ENCODE peak calls at places on chromosomes 11 and 22, in five cellular contexts. Q is adipocyte, B is hepatocyte, G is mammary epithelial cell, S is HAP-1. T is an unnamed sample. For H3K9me3 and H3K4me1, the result is how much of the 10 kb centered on the place peaks cover.

GRCh38 chr11:125180413-125181305 is 16.1 kb downstream of the PKNOX2 start:
- DNase-seq in Q (no peak), B (no peak), G (no peak), S (peak), T (no peak)

GRCh38 chr11:68792400-68792955 is 41.2 kb upstream of the TESMIN start:
- DNase-seq in Q (peak), B (peak), G (no peak), S (no peak), T (no peak)

GRCh38 chr11:57150454-57150917 is 31.3 kb upstream of the LRRC55 start:
- DNase-seq in Q (no peak), B (peak), G (no peak), S (no peak), T (peak)

GRCh38 chr22:32847067-32847491 is 45.6 kb downstream of the TIMP3 start:
- DNase-seq in Q (no peak), B (peak), G (peak), S (no peak), T (no peak)

GRCh38 chr22:30538280-30538679 is 8.3 kb downstream of the SEC14L6 start:
- DNase-seq in Q (no peak), B (no peak), G (peak), S (no peak), T (no peak)

GRCh38 chr11:46247090-46247489 is 30.4 kb upstream of the CREB3L1 start:
- DNase-seq in Q (peak), B (no peak), G (peak), S (no peak), T (no peak)

GRCh38 chr11:5004429-5005274 is 10.0 kb downstream of the OR51L1 start:
- DNase-seq in Q (peak), B (peak), G (peak), S (peak), T (peak)

GRCh38 chr11:40514124-40514523 is 945.3 kb downstream of the LRRC4C start:
- DNase-seq in Q (no peak), B (peak), G (peak), S (no peak), T (no peak)

GRCh38 chr11:122322369-122322768 is 206.4 kb upstream of the BLID start:
- DNase-seq in Q (peak), B (no peak), G (no peak), S (no peak), T (peak)

DNA sequence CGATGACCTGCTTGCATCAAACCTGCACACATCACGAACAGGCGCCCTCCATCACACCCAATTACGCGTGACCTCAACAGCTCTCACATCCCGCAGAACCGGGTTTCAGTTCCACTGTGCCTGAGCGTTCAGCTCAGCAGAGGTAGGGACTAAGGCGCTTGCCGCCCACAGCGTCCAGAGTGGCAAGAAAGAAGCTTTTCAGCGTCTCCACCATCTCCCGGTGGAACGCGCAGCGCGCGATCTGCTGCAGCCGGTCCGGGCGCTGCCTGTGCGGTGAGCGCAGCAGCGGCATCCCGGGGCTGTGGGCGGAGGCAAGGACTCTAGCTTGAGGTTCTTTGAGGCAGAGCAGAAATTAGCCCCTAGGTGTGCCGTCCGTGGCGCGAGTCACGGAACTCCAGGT is 1.5 kb upstream of the CALCA start:
- DNase-seq in Q (no peak), B (peak), G (no peak), S (no peak), T (peak)
- H3K4me3 ChIP-seq in Q (no peak), B (no peak), G (no peak), S (no peak), T (peak)

GRCh38 chr11:70489276-70489675 is 90.9 kb downstream of the CTTN start:
- DNase-seq in Q (no peak), B (no peak), G (no peak), S (no peak), T (no peak)

GRCh38 chr11:70490723-70491558 is 92.6 kb downstream of the CTTN start:
- DNase-seq in Q (no peak), B (no peak), G (no peak), S (no peak), T (no peak)

GRCh38 chr11:70488171-70488570 is 89.8 kb downstream of the CTTN start:
- DNase-seq in Q (no peak), B (no peak), G (no peak), S (no peak), T (no peak)

GRCh38 chr11:70491696-70492472 is 93.6 kb downstream of the CTTN start:
- DNase-seq in Q (no peak), B (no peak), G (no peak), S (no peak), T (no peak)

GRCh38 chr11:70490208-70490607 is 91.9 kb downstream of the CTTN start:
- DNase-seq in Q (no peak), B (no peak), G (no peak), S (no peak), T (no peak)
- H3K9me3 ChIP-seq in Q (under half), B (under half), G (under half), S (under half), T (under half)

DNA sequence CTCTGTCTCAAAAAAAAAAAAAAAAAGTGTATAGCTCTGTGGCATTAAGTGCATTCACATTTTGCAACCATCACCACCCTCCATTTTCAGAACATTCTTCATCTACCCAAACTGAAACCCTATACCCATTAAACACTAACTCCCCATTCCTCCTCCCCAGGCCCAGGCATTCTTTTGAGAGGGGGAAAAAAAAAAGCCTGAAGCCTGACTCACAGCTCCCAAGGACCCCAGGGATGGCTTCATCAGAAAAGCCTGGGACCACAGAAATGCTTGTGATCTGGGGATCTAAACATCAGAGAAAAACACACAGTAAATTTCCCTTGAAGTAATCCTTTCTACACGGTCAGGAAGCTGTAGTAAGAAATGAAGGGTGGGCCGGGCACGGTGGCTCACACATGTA is 10.7 kb upstream of the GTSE1 start:
- DNase-seq in Q (peak), B (no peak), G (no peak), S (no peak), T (no peak)
- H3K4me1 ChIP-seq in Q (under half), B (under half), G (under half), S (under half), T (under half)

DNA sequence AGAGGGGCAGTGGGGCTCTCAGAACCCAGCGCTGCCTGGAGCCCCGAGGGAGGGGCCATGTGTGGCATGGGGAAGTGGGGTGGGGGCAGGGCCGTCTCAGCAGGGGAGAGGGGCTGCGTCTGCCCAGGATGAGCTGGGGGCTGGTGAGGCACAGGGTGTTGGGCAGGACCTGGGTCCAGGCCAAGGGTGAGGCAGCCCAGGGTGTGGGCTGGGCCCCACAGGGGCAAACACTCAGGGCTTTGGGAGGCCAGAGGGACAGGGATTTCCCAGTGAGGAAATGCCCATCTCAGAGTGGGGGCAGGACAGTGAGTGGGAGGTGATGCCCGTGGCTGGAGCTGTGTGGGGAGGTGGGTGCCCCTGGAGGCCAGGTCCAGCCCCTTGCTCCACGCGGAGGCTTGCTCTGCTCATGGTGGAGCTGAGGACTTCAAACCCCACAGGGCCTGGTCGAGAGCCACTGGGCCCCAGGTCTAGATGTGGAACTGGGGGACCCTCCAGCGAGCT is 5.4 kb downstream of the PLXNB2 start:
- DNase-seq in Q (peak), B (peak), G (peak), S (no peak), T (no peak)
- H3K4me3 ChIP-seq in Q (no peak), B (no peak), G (no peak), S (no peak), T (no peak)

GRCh38 chr22:48547971-48548370 is 1279.7 kb downstream of the BRD1 start:
- DNase-seq in Q (no peak), B (no peak), G (no peak), S (no peak), T (no peak)
- H3K9me3 ChIP-seq in Q (under half), B (under half), G (half or more), S (under half), T (under half)

DNA sequence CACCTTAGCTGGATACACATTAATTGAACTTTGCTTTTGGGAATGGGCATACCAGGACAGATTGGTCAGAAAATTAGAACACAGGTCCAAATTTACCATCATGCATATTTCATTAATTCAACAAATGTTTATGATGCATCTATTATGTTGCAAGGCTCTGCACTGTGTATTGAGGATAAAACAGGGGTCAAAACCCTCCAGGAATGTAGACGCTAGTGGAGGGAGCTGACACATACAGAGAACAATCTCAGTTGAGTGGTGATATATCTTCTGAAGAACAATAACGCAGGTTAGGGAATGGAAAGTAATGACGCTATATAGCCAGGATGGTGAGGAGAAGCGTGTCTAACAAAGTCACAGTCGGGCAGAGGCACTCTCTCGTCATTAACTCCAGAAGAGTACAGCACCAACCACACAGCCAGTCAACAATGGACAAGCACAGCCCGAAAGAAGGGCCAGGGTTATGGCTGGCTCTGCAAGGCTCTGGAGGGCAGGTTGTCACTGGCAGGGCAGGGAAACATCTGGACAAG is 3.8 kb downstream of the FLI1 start:
- DNase-seq in Q (no peak), B (no peak), G (no peak), S (no peak), T (no peak)
- H3K4me1 ChIP-seq in Q (under half), B (under half), G (under half), S (under half), T (under half)

DNA sequence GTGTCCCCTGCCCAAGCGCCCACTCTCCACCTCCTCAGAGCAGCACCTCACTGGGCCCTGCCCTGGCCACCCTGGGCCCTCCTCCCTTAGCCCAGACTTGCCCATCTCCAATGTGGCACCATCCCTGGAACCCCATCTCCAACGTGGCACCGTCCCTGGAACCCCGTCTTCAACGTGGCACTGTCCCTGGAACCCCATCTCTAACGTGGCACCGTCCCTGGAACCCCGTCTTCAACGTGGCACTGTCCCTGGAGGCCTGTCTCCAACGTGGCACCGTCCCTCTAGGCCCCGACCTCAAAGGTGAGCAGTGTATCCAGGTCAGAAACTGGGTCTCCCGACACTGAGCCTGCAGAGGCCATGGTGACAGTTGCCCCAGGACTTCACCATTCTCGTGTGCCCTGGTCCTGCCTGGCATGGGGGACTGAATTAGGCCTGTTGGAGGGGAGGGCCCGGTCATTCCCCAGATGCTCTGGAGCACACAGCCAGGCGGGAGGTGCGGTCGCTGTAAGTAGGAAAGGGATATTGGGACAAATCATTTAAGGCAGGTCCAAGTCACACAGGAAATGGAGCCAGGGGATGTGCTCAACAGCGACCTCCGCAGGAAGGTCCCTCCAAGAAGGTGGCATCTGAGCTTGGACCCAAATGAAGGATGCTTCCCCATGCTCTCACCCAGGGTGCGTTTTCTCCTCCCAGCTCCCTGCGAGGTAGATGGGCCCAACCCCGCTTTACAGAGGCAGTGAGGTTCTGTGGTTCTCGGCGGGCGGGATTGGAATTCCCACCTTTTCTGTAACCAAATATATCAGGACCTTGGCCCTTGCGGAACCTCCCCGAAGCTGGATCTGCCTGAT is 2.4 kb upstream of the CTSD start:
- DNase-seq in Q (no peak), B (no peak), G (no peak), S (no peak), T (no peak)
- H3K4me3 ChIP-seq in Q (no peak), B (no peak), G (no peak), S (no peak), T (no peak)